ENCODE peak calls at places on chromosomes 12 and 14, in eight cellular contexts. K is cardiac muscle cell, P is IMR-90, Y is HL-60, L is endodermal cell, S is keratinocyte, A is transverse colon, E is colonic mucosa. D is an unnamed sample.

GRCh38 chr12:102454330-102454729 is 26.0 kb downstream of the IGF1 start:
- DNase-seq in K (no peak), P (no peak), Y (no peak), L (no peak), S (no peak), A (no peak), E (no peak), D (no peak)

GRCh38 chr12:119803391-119803791 is 73.7 kb downstream of the CIT start:
- DNase-seq in K (peak; percentile 69), P (peak; percentile 42), Y (no peak), L (peak; percentile 91), S (no peak), A (no peak), E (no peak), D (no peak)

GRCh38 chr12:104863549-104863948 is 94.5 kb downstream of the SLC41A2 start:
- DNase-seq in K (peak; percentile 70), P (peak; percentile 54), Y (no peak), L (no peak), S (no peak), A (no peak), E (no peak), D (no peak)

GRCh38 chr12:104381721-104382480 is 74.8 kb upstream of the CHST11 start:
- DNase-seq in K (peak; percentile 90), P (peak; percentile 74), Y (peak; percentile 48), L (peak; percentile 98), S (peak; percentile 33), A (peak; percentile 82), E (peak; percentile 82), D (peak; percentile 67)

GRCh38 chr12:106030210-106031175 is 108.3 kb downstream of the NUAK1 start:
- DNase-seq in K (peak; percentile 97), P (peak; percentile 96), Y (no peak), L (no peak), S (peak; percentile 72), A (no peak), E (no peak), D (no peak)

GRCh38 chr14:98622208-98623051 is 649.6 kb downstream of the BCL11B start:
- DNase-seq in K (no peak), P (no peak), Y (no peak), L (no peak), S (no peak), A (no peak), E (no peak), D (no peak)

GRCh38 chr14:67191768-67192290 is 2.6 kb downstream of the GARIN2 start:
- DNase-seq in K (no peak), P (peak; percentile 48), Y (no peak), L (no peak), S (no peak), A (no peak), E (no peak), D (no peak)

GRCh38 chr14:51094282-51094821 is 553 bp downstream of the TRIM9 start:
- DNase-seq in K (no peak), P (no peak), Y (no peak), L (peak; percentile 73), S (no peak), A (no peak), E (peak; percentile 18), D (peak; percentile 7)

GRCh38 chr12:15599266-15600037 is 189.7 kb downstream of the EPS8 start:
- DNase-seq in K (peak; percentile 97), P (peak; percentile 81), Y (no peak), L (no peak), S (no peak), A (no peak), E (no peak), D (no peak)

GRCh38 chr14:70061108-70061507 is 127.6 kb downstream of the SLC8A3 start:
- DNase-seq in K (no peak), P (no peak), Y (no peak), L (no peak), S (peak; percentile 17), A (no peak), E (no peak), D (no peak)

GRCh38 chr12:981956-982355 is 9.1 kb upstream of the ERC1 start:
- DNase-seq in K (peak; percentile 34), P (no peak), Y (no peak), L (no peak), S (no peak), A (no peak), E (no peak), D (no peak)

GRCh38 chr14:51335521-51335920 is 95.5 kb downstream of the TMX1 start:
- DNase-seq in K (peak; percentile 78), P (no peak), Y (no peak), L (no peak), S (no peak), A (peak; percentile 13), E (peak; percentile 31), D (no peak)

GRCh38 chr12:53816360-53817020 is 64.7 kb upstream of the CISTR start:
- DNase-seq in K (no peak), P (no peak), Y (no peak), L (no peak), S (no peak), A (no peak), E (no peak), D (no peak)

GRCh38 chr12:123956249-123956648 is 16.4 kb downstream of the CCDC92 start:
- DNase-seq in K (no peak), P (no peak), Y (no peak), L (no peak), S (no peak), A (no peak), E (no peak), D (no peak)
- H3K27me3 ChIP-seq in K (no peaks in the 10 kb centered on the region), P (no peaks in the 10 kb centered on the region), Y (no peaks in the 10 kb centered on the region), L (no peaks in the 10 kb centered on the region), S (no peaks in the 10 kb centered on the region), A (no peaks in the 10 kb centered on the region), E (no peaks in the 10 kb centered on the region), D (no peaks in the 10 kb centered on the region)

GRCh38 chr14:78286210-78286609 is 116.0 kb downstream of the NRXN3 start:
- DNase-seq in K (no peak), P (no peak), Y (no peak), L (peak; percentile 59), S (no peak), A (no peak), E (no peak), D (no peak)
- TF ChIP-seq CTCF in K (no peak), P (no peak), Y (no peak), L (peak; percentile 63), S (no peak), A (no peak), E (no peak), D (no peak)

GRCh38 chr12:113474635-113475436 is 3.2 kb upstream of the LHX5 start:
- DNase-seq in K (no peak), P (no peak), Y (no peak), L (peak; percentile 65), S (no peak), A (no peak), E (no peak), D (no peak)

GRCh38 chr12:113477171-113477841 is 5.6 kb upstream of the LHX5 start:
- DNase-seq in K (no peak), P (no peak), Y (no peak), L (peak; percentile 85), S (no peak), A (no peak), E (no peak), D (no peak)

GRCh38 chr12:113477842-113478215 is 6.2 kb upstream of the LHX5 start:
- DNase-seq in K (no peak), P (no peak), Y (no peak), L (no peak), S (no peak), A (no peak), E (no peak), D (no peak)

GRCh38 chr12:113475451-113476085 is 3.9 kb upstream of the LHX5 start:
- DNase-seq in K (no peak), P (no peak), Y (no peak), L (peak; percentile 65), S (no peak), A (no peak), E (no peak), D (no peak)

GRCh38 chr12:113476093-113476986 is 4.7 kb upstream of the LHX5 start:
- DNase-seq in K (no peak), P (no peak), Y (no peak), L (peak; percentile 72), S (no peak), A (no peak), E (no peak), D (no peak)
- H3K27me3 ChIP-seq in K (peaks cover 100% of the 10 kb centered on the region), P (peaks cover 77% of the 10 kb centered on the region), Y (peaks cover 84% of the 10 kb centered on the region), L (peaks cover 98% of the 10 kb centered on the region), S (peaks cover 96% of the 10 kb centered on the region), A (peaks cover 98% of the 10 kb centered on the region), E (peaks cover 79% of the 10 kb centered on the region), D (peaks cover 88% of the 10 kb centered on the region)

GRCh38 chr12:5511644-5512584 is 80.0 kb downstream of the NTF3 start:
- DNase-seq in K (peak; percentile 56), P (peak; percentile 44), Y (peak; percentile 1), L (peak; percentile 85), S (no peak), A (peak; percentile 34), E (peak; percentile 52), D (no peak)
- TF ChIP-seq CTCF in K (peak; percentile 59), P (peak; percentile 72), Y (no peak), L (peak; percentile 99), S (peak; percentile 63), A (peak; percentile 50), E (peak; percentile 36), D (no peak)

GRCh38 chr12:132451836-132452195 is 38.1 kb upstream of the FBRSL1 start:
- DNase-seq in K (no peak), P (no peak), Y (no peak), L (no peak), S (no peak), A (no peak), E (no peak), D (no peak)

GRCh38 chr12:132449565-132450390 is 40.2 kb upstream of the FBRSL1 start:
- DNase-seq in K (no peak), P (no peak), Y (no peak), L (no peak), S (no peak), A (peak; percentile 43), E (no peak), D (no peak)

GRCh38 chr12:132450391-132451171 is 39.4 kb upstream of the FBRSL1 start:
- DNase-seq in K (no peak), P (no peak), Y (no peak), L (no peak), S (no peak), A (no peak), E (no peak), D (no peak)

GRCh38 chr12:132452596-132453350 is 37.2 kb upstream of the FBRSL1 start:
- DNase-seq in K (no peak), P (no peak), Y (no peak), L (no peak), S (no peak), A (no peak), E (no peak), D (no peak)

GRCh38 chr12:132451172-132451835 is 38.6 kb upstream of the FBRSL1 start:
- DNase-seq in K (no peak), P (no peak), Y (no peak), L (no peak), S (no peak), A (no peak), E (no peak), D (no peak)
- H3K27me3 ChIP-seq in K (peaks cover 9% of the 10 kb centered on the region), P (peaks cover 31% of the 10 kb centered on the region), Y (peaks cover 18% of the 10 kb centered on the region), L (no peaks in the 10 kb centered on the region), S (peaks cover 41% of the 10 kb centered on the region), A (peaks cover 33% of the 10 kb centered on the region), E (no peaks in the 10 kb centered on the region), D (no peaks in the 10 kb centered on the region)

D was measured in CD4-positive, alpha-beta T cell.